ENCODE peak calls at places on chromosome 19, in six cellular contexts. U is NB4, L is A549, G is endothelial cell of umbilical vein, V is HepG2, H is K562. R is an unnamed sample.

GRCh38 chr19:13849991-13850909 is 26.7 kb upstream of the NANOS3 start:
- DNase-seq in U (peak), L (peak), G (peak), V (peak), H (peak), R (no peak)

GRCh38 chr19:14383898-14384669 is 2.8 kb downstream of the ADGRE5 start:
- DNase-seq in U (peak), L (no peak), G (no peak), V (no peak), H (peak), R (no peak)

GRCh38 chr19:10808937-10809655 is 26.9 kb downstream of the TMED1 start:
- DNase-seq in U (peak), L (peak), G (no peak), V (no peak), H (peak), R (no peak)

GRCh38 chr19:46442808-46443450 is 14.2 kb upstream of the PNMA8C start:
- DNase-seq in U (no peak), L (peak), G (peak), V (no peak), H (no peak), R (no peak)

GRCh38 chr19:3350014-3350663 is 16.2 kb upstream of the NFIC start:
- DNase-seq in U (no peak), L (no peak), G (peak), V (peak), H (no peak), R (no peak)

GRCh38 chr19:31761281-31761913 is 412.2 kb upstream of the TSHZ3 start:
- DNase-seq in U (no peak), L (no peak), G (no peak), V (no peak), H (no peak), R (no peak)

GRCh38 chr19:7866399-7867091 is 7.6 kb downstream of the PRR36 start:
- DNase-seq in U (no peak), L (no peak), G (no peak), V (peak), H (no peak), R (no peak)

GRCh38 chr19:7979559-7979958 is 25.9 kb downstream of the ELAVL1 start:
- DNase-seq in U (no peak), L (no peak), G (no peak), V (no peak), H (no peak), R (no peak)

GRCh38 chr19:5891938-5892771 is 11.4 kb downstream of the NDUFA11 start:
- DNase-seq in U (peak), L (peak), G (peak), V (no peak), H (peak), R (no peak)

GRCh38 chr19:6718741-6719539 is 1.5 kb downstream of the C3 start:
- DNase-seq in U (peak), L (peak), G (no peak), V (peak), H (peak), R (no peak)

GRCh38 chr19:47427241-47428176 is 8.2 kb upstream of the MEIS3 start:
- DNase-seq in U (peak), L (peak), G (peak), V (peak), H (peak), R (no peak)

GRCh38 chr19:27974082-27974513 is 1238.9 kb downstream of the UQCRFS1 start:
- DNase-seq in U (peak), L (peak), G (no peak), V (peak), H (peak), R (peak)

GRCh38 chr19:13053761-13054604 is 48.7 kb downstream of the LYL1 start:
- DNase-seq in U (no peak), L (peak), G (peak), V (peak), H (no peak), R (no peak)

GRCh38 chr19:58154679-58155648 is 4.4 kb upstream of the ZNF329 start:
- DNase-seq in U (peak), L (peak), G (peak), V (peak), H (peak), R (peak)

GRCh38 chr19:50008532-50008931 is 16.6 kb downstream of the VRK3 start:
- DNase-seq in U (peak), L (peak), G (no peak), V (no peak), H (peak), R (no peak)

GRCh38 chr19:10640361-10640760 is 13.8 kb upstream of the ILF3 start:
- DNase-seq in U (no peak), L (no peak), G (no peak), V (peak), H (no peak), R (no peak)

GRCh38 chr19:39341122-39341719 is 1.0 kb upstream of the SAMD4B start:
- DNase-seq in U (peak), L (no peak), G (no peak), V (no peak), H (peak), R (no peak)
- TF ChIP-seq MYC in U (no peak), L (no peak), G (no peak), V (no peak), H (no peak), R (no peak)

GRCh38 chr19:45423033-45423588 is 606 bp downstream of the ERCC1 start:
- DNase-seq in U (no peak), L (no peak), G (no peak), V (no peak), H (no peak), R (no peak)

GRCh38 chr19:45423589-45424190 is at the start of gene ERCC1:
- DNase-seq in U (peak), L (peak), G (peak), V (peak), H (peak), R (peak)

GRCh38 chr19:45424191-45425058 is 708 bp upstream of the ERCC1 start:
- DNase-seq in U (peak), L (peak), G (peak), V (peak), H (peak), R (no peak)

DNA sequence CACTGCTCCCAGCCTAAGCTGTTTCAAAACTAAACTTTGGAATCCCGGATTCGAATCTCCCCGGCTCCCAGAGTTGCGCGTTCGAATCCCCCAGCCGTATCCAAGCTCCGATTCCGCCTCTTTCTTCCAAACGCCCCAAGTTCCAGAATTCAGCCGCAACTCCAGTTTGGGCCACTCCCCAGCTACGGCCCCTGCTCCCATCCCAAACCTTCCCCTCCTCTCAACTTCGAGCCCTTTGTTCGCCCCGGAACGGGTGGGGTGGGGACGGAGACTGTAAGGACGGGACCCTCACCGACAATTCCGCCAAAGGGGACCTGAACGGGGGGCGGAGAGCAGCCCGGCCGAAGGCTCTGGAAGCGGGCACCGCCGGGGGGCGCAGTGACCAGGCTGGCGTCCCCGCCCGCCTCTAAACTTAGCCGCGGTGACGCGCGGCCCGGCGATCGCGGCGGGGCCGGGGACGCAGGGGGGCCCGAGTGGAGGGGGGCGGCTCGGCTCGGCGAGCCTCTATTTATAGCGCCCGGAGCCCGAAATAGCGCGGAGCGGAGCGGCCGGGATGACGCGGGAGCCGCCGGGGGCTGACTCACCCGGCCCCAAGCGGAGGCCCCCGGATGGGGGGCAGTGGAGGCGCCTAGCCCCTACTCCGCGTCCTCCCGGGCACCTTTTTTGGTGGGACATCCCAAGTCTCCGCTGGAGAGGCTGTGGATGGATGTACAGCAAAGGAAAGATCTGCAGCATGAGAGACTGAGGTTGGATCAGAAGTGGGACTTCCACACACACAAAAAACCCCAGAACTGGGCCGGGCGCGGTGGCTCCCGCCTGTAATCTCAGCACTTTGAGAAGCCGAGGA is 4.9 kb upstream of the ERCC1 start:
- DNase-seq in U (peak), L (no peak), G (peak), V (no peak), H (peak), R (no peak)
- TF ChIP-seq MYC in U (no peak), L (no peak), G (no peak), V (no peak), H (no peak), R (no peak)

GRCh38 chr19:38210458-38210987 is 13.5 kb downstream of the DPF1 start:
- DNase-seq in U (no peak), L (no peak), G (no peak), V (no peak), H (no peak), R (no peak)
- TF ChIP-seq MYC in U (no peak), L (no peak), G (no peak), V (no peak), H (no peak), R (no peak)

GRCh38 chr19:18428173-18428836 is 9.1 kb downstream of the SSBP4 start:
- DNase-seq in U (no peak), L (no peak), G (no peak), V (no peak), H (no peak), R (no peak)
- TF ChIP-seq MYC in U (no peak), L (no peak), G (no peak), V (no peak), H (no peak), R (no peak)

DNA sequence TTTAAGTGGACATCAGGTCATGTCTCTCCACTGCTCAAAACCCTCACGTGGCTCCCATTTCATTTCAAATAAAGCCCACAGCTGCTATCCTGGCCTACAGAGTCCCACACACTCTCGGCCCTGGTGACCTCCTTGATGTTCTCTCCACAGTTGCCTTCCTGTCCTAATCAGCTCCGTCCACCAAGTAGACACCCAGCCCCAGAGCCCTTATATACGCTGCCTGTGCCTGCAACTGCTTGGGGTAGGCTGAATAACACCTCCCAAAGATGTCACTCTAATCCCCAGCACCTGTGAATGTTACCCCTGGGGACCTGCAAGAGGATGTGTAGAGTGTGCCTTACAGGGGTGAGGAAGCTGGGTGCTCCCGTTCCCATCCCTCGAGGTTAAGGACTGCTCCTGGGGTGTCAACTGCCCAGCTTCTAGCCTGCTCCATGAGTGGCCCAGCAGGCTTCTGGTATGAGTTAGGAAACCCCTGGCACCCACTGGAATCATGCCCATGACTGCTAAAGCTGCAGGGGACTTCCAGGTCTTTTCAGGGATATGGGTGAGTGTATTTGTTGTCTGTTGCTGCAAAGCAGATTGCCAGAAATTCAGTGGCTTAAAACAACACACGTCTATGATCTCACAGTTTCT is 6.0 kb downstream of the FAM187B start:
- DNase-seq in U (no peak), L (no peak), G (no peak), V (no peak), H (no peak), R (no peak)
- TF ChIP-seq MYC in U (no peak), L (no peak), G (no peak), V (no peak), H (no peak), R (no peak)

GRCh38 chr19:16367269-16367683 is 42.6 kb downstream of the KLF2 start:
- DNase-seq in U (peak), L (no peak), G (no peak), V (no peak), H (no peak), R (peak)

GRCh38 chr19:16369664-16370576 is 45.3 kb downstream of the KLF2 start:
- DNase-seq in U (no peak), L (no peak), G (no peak), V (no peak), H (no peak), R (no peak)

GRCh38 chr19:16366433-16367268 is 42.0 kb downstream of the KLF2 start:
- DNase-seq in U (peak), L (no peak), G (no peak), V (no peak), H (no peak), R (peak)

GRCh38 chr19:16369306-16369663 is 44.7 kb downstream of the KLF2 start:
- DNase-seq in U (no peak), L (no peak), G (no peak), V (no peak), H (no peak), R (no peak)

DNA sequence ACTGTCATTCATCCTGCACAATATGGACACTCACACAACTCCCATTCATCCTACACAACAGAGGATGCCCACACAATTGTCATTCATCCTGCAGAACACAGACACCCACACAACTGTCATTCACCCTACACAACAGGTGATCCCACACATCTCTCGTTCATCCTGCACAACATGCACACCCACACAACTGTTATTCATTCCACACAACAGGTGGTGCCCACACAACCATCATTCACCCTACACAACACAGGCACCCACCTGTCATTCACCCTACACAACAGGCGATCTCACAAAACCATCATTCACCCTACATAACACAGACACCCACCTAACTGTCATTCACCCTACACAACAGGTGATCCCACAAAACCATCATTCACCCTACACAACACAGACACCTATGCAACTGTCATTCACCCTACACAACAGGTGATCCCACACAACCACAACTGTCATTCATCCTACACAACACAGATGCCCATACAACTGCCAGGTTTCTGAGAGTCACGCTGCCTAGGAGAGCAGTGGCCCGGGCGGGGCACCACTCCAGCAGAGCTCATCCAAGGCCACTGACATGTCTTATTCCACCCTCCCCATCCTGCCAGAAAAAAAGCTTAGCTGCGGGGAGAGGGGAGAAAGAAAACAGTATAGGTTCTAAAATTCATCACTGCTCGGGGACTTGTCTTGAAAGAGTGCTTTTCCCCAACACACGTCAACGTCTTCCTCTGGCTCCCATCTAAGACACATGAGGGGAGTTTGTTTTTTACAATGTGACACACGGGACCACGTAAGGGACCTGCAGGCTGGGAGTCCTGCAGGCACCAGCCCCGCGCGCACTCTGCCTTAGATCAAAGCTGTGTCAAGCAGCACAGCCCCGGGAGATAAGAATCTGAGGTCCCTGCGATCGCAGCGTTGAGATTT is 44.0 kb downstream of the KLF2 start:
- DNase-seq in U (no peak), L (no peak), G (no peak), V (peak), H (no peak), R (no peak)
- TF ChIP-seq MYC in U (no peak), L (no peak), G (no peak), V (no peak), H (no peak), R (no peak)

GRCh38 chr19:29771708-29772415 is 39.9 kb upstream of the CCNE1 start:
- DNase-seq in U (peak), L (peak), G (peak), V (peak), H (peak), R (no peak)
- TF ChIP-seq MYC in U (no peak), L (no peak), G (no peak), V (no peak), H (no peak), R (no peak)